ENCODE peak calls at places on chromosome 13, in nine cellular contexts. Z is neural crest cell, P is Kasumi-1, K is Calu3, C is kidney epithelial cell, X is anterior cingulate cortex, A is astrocyte of the hippocampus, T is iris pigment epithelial cell, J is H1. I is an unnamed sample.

GRCh38 chr13:113666324-113666660 is 727 bp upstream of the GRK1 start:
- DNase-seq in Z (no peak), P (no peak), K (no peak), C (no peak), X (no peak), A (no peak), T (no peak), J (no peak), I (no peak)

GRCh38 chr13:97125051-97125809 is 96.9 kb upstream of the MBNL2 start:
- DNase-seq in Z (no peak), P (no peak), K (peak; percentile 39), C (peak; percentile 56), X (peak; percentile 50), A (peak; percentile 62), T (peak; percentile 98), J (no peak), I (peak; percentile 80)

GRCh38 chr13:44237276-44237767 is 136.3 kb upstream of the SERP2 start:
- DNase-seq in Z (no peak), P (peak; percentile 73), K (no peak), C (peak; percentile 63), X (peak; percentile 59), A (peak; percentile 77), T (peak; percentile 93), J (no peak), I (peak; percentile 77)

GRCh38 chr13:112443191-112444000 is 67.2 kb downstream of the SPACA7 start:
- DNase-seq in Z (peak; percentile 68), P (peak; percentile 7), K (peak; percentile 5), C (no peak), X (no peak), A (peak; percentile 29), T (no peak), J (no peak), I (no peak)

GRCh38 chr13:110187501-110188161 is 119.3 kb downstream of the COL4A1 start:
- DNase-seq in Z (no peak), P (no peak), K (peak; percentile 3), C (no peak), X (no peak), A (peak; percentile 85), T (peak; percentile 71), J (no peak), I (no peak)

GRCh38 chr13:32881074-32881791 is 135.0 kb upstream of the KL start:
- DNase-seq in Z (no peak), P (peak; percentile 39), K (no peak), C (no peak), X (no peak), A (peak; percentile 60), T (peak; percentile 55), J (no peak), I (no peak)

GRCh38 chr13:79196366-79196765 is 209.7 kb downstream of the RBM26 start:
- DNase-seq in Z (no peak), P (no peak), K (no peak), C (no peak), X (no peak), A (no peak), T (no peak), J (no peak), I (no peak)

GRCh38 chr13:103876571-103876970 is 810.4 kb upstream of the SLC10A2 start:
- DNase-seq in Z (no peak), P (no peak), K (no peak), C (no peak), X (no peak), A (no peak), T (peak; percentile 1), J (no peak), I (no peak)

GRCh38 chr13:106156468-106156867 is 379.0 kb downstream of the EFNB2 start:
- DNase-seq in Z (no peak), P (no peak), K (peak; percentile 1), C (peak; percentile 99), X (no peak), A (peak; percentile 95), T (peak; percentile 99), J (no peak), I (peak; percentile 95)

GRCh38 chr13:110308377-110309158 is 1.5 kb downstream of the COL4A2 start:
- DNase-seq in Z (peak; percentile 50), P (no peak), K (no peak), C (no peak), X (no peak), A (peak; percentile 71), T (peak; percentile 69), J (no peak), I (no peak)

GRCh38 chr13:98089246-98089645 is 53.6 kb upstream of the FARP1 start:
- DNase-seq in Z (no peak), P (no peak), K (no peak), C (no peak), X (no peak), A (peak; percentile 10), T (peak; percentile 64), J (no peak), I (no peak)

GRCh38 chr13:64333888-64334287 is 2896.2 kb downstream of the PCDH9 start:
- DNase-seq in Z (no peak), P (no peak), K (no peak), C (no peak), X (no peak), A (no peak), T (no peak), J (no peak), I (no peak)

GRCh38 chr13:76936736-76937135 is 11.6 kb upstream of the ACOD1 start:
- DNase-seq in Z (no peak), P (no peak), K (no peak), C (no peak), X (no peak), A (no peak), T (peak; percentile 35), J (no peak), I (no peak)

GRCh38 chr13:26487781-26488180 is 69.7 kb upstream of the WASF3 start:
- DNase-seq in Z (no peak), P (no peak), K (no peak), C (no peak), X (no peak), A (no peak), T (no peak), J (no peak), I (no peak)

GRCh38 chr13:111033172-111034133 is 81.7 kb upstream of the ARHGEF7 start:
- DNase-seq in Z (no peak), P (no peak), K (no peak), C (no peak), X (no peak), A (no peak), T (no peak), J (no peak), I (no peak)

GRCh38 chr13:106163426-106163825 is 372.0 kb downstream of the EFNB2 start:
- DNase-seq in Z (no peak), P (no peak), K (no peak), C (no peak), X (no peak), A (no peak), T (no peak), J (no peak), I (no peak)

GRCh38 chr13:51534075-51534817 is 50.0 kb upstream of the WDFY2 start:
- DNase-seq in Z (no peak), P (peak; percentile 64), K (no peak), C (no peak), X (no peak), A (no peak), T (peak; percentile 44), J (no peak), I (no peak)

GRCh38 chr13:80363890-80364503 is 23.1 kb upstream of the SPRY2 start:
- DNase-seq in Z (no peak), P (peak; percentile 60), K (no peak), C (no peak), X (no peak), A (peak; percentile 59), T (peak; percentile 30), J (no peak), I (no peak)

GRCh38 chr13:94014461-94014860 is 465.0 kb downstream of the DCT start:
- DNase-seq in Z (no peak), P (no peak), K (no peak), C (no peak), X (no peak), A (no peak), T (no peak), J (no peak), I (no peak)

GRCh38 chr13:26476744-26477129 is 80.7 kb upstream of the WASF3 start:
- DNase-seq in Z (no peak), P (no peak), K (no peak), C (no peak), X (no peak), A (no peak), T (no peak), J (no peak), I (no peak)

GRCh38 chr13:24747248-24748151 is 16.5 kb upstream of the RNF17 start:
- DNase-seq in Z (no peak), P (no peak), K (peak; percentile 22), C (no peak), X (no peak), A (peak; percentile 42), T (peak; percentile 40), J (no peak), I (no peak)

GRCh38 chr13:90787007-90787406 is 560.5 kb upstream of the MIR17HG start:
- DNase-seq in Z (no peak), P (no peak), K (no peak), C (no peak), X (no peak), A (peak; percentile 7), T (peak; percentile 41), J (no peak), I (no peak)

GRCh38 chr13:30071890-30072817 is 221.7 kb upstream of the UBL3 start:
- DNase-seq in Z (no peak), P (no peak), K (peak; percentile 9), C (no peak), X (no peak), A (no peak), T (no peak), J (no peak), I (peak; percentile 61)

GRCh38 chr13:37899753-37900152 is 30.2 kb upstream of the TRPC4 start:
- DNase-seq in Z (no peak), P (no peak), K (peak; percentile 13), C (no peak), X (no peak), A (no peak), T (peak; percentile 25), J (no peak), I (no peak)

GRCh38 chr13:113400621-113401451 is 36.9 kb upstream of the GRTP1 start:
- DNase-seq in Z (no peak), P (peak; percentile 14), K (no peak), C (no peak), X (no peak), A (no peak), T (no peak), J (no peak), I (no peak)

GRCh38 chr13:103006706-103007426 is 59.4 kb downstream of the SLC10A2 start:
- DNase-seq in Z (no peak), P (no peak), K (no peak), C (no peak), X (no peak), A (no peak), T (no peak), J (no peak), I (no peak)

GRCh38 chr13:30172593-30173300 is 134.6 kb downstream of the KATNAL1 start:
- DNase-seq in Z (no peak), P (no peak), K (no peak), C (peak; percentile 67), X (no peak), A (no peak), T (no peak), J (no peak), I (no peak)

GRCh38 chr13:102326381-102327118 is 75.3 kb downstream of the FGF14 start:
- DNase-seq in Z (no peak), P (no peak), K (no peak), C (no peak), X (no peak), A (no peak), T (no peak), J (no peak), I (no peak)

GRCh38 chr13:20400774-20401173 is 124.9 kb downstream of the CRYL1 start:
- DNase-seq in Z (no peak), P (no peak), K (no peak), C (no peak), X (no peak), A (no peak), T (peak; percentile 29), J (no peak), I (peak; percentile 48)

I was measured in epithelial cell of prostate.